ENCODE peak calls at places on chromosomes 5 and 9, in eight cellular contexts. H is A549, E is SK-N-SH, U is endothelial cell, Z is AG10803, I is AG09309, G is endodermal cell, R is progenitor cell of endocrine pancreas. X is an unnamed sample.

GRCh38 chr5:109740329-109740728 is 50.6 kb downstream of the MAN2A1 start:
- DNase-seq in H (no peak), E (no peak), U (no peak), Z (no peak), I (no peak), G (peak), R (no peak), X (no peak)

GRCh38 chr5:41363343-41363986 is 146.9 kb downstream of the PLCXD3 start:
- DNase-seq in H (no peak), E (no peak), U (no peak), Z (no peak), I (no peak), G (no peak), R (no peak), X (no peak)

GRCh38 chr5:98187945-98188344 is 585.5 kb upstream of the RGMB start:
- DNase-seq in H (no peak), E (no peak), U (no peak), Z (no peak), I (no peak), G (no peak), R (no peak), X (no peak)

GRCh38 chr9:37283730-37284235 is 138.7 kb upstream of the GRHPR start:
- DNase-seq in H (peak), E (no peak), U (no peak), Z (peak), I (no peak), G (no peak), R (no peak), X (no peak)

GRCh38 chr5:173027905-173028304 is 28.2 kb upstream of the CREBRF start:
- DNase-seq in H (no peak), E (no peak), U (no peak), Z (no peak), I (no peak), G (no peak), R (no peak), X (no peak)

GRCh38 chr9:124776613-124776951 is 351 bp upstream of the OLFML2A start:
- DNase-seq in H (no peak), E (no peak), U (no peak), Z (no peak), I (no peak), G (no peak), R (no peak), X (no peak)

GRCh38 chr5:151895660-151896040 is 29.0 kb downstream of the GLRA1 start:
- DNase-seq in H (no peak), E (no peak), U (no peak), Z (no peak), I (no peak), G (peak), R (no peak), X (no peak)

GRCh38 chr5:27810458-27810857 is 772.1 kb upstream of the CDH9 start:
- DNase-seq in H (no peak), E (no peak), U (no peak), Z (no peak), I (no peak), G (no peak), R (no peak), X (no peak)

GRCh38 chr9:110728058-110728457 is 59.5 kb downstream of the MUSK start:
- DNase-seq in H (no peak), E (no peak), U (no peak), Z (no peak), I (no peak), G (no peak), R (no peak), X (no peak)

GRCh38 chr5:88377705-88378656 is 109.3 kb upstream of the TMEM161B start:
- DNase-seq in H (no peak), E (no peak), U (no peak), Z (no peak), I (no peak), G (no peak), R (no peak), X (no peak)

GRCh38 chr5:157198277-157199058 is 17.8 kb downstream of the ITK start:
- DNase-seq in H (no peak), E (no peak), U (no peak), Z (no peak), I (no peak), G (no peak), R (no peak), X (no peak)

GRCh38 chr5:136420168-136420916 is 55.0 kb upstream of the TRPC7 start:
- DNase-seq in H (no peak), E (no peak), U (no peak), Z (no peak), I (no peak), G (peak), R (no peak), X (no peak)
- TF ChIP-seq CTCF in H (no peak), E (no peak), U (no peak), Z (no peak), I (no peak), G (no peak), R (no peak), X (no peak)

DNA sequence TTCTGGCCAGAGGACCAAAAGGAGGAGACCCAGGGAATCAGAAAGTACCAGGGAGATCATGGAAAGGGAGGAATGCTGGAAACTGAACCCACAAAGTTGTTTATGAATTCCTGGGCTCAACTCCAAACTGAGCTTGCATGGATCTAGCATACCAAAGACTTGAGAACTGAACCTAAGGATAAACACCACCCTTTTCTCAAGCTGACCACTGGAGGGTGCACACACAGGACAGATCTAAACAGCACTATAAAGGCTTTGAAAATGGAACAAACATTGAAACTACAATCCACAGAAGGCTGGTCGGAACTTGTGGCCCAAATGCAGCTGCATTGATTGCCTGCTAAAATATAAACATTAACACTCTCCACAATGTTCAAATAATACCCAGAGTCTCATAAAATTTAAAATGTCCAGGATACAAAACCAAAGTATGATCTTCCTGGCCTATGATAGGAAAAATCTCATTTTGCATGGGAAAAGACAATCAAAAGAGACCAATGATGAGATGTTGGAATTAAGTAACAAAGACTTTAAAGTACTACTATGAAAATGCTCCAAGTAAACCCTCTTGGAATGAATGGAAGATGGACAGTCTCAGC is 15.6 kb upstream of the IRF1 start:
- DNase-seq in H (peak), E (peak), U (no peak), Z (peak), I (peak), G (no peak), R (no peak), X (no peak)
- TF ChIP-seq CTCF in H (peak), E (peak), U (peak), Z (peak), I (peak), G (peak), R (peak), X (no peak)

GRCh38 chr5:165508861-165509260 is 2003.4 kb downstream of the MAT2B start:
- DNase-seq in H (no peak), E (no peak), U (no peak), Z (no peak), I (no peak), G (no peak), R (no peak), X (no peak)

GRCh38 chr5:165508286-165508685 is 2002.9 kb downstream of the MAT2B start:
- DNase-seq in H (no peak), E (no peak), U (no peak), Z (no peak), I (no peak), G (no peak), R (no peak), X (no peak)

GRCh38 chr5:165504716-165505115 is 1999.3 kb downstream of the MAT2B start:
- DNase-seq in H (no peak), E (no peak), U (no peak), Z (no peak), I (no peak), G (no peak), R (no peak), X (no peak)

GRCh38 chr5:165497707-165498106 is 1992.3 kb downstream of the MAT2B start:
- DNase-seq in H (peak), E (peak), U (peak), Z (no peak), I (no peak), G (peak), R (no peak), X (no peak)

DNA sequence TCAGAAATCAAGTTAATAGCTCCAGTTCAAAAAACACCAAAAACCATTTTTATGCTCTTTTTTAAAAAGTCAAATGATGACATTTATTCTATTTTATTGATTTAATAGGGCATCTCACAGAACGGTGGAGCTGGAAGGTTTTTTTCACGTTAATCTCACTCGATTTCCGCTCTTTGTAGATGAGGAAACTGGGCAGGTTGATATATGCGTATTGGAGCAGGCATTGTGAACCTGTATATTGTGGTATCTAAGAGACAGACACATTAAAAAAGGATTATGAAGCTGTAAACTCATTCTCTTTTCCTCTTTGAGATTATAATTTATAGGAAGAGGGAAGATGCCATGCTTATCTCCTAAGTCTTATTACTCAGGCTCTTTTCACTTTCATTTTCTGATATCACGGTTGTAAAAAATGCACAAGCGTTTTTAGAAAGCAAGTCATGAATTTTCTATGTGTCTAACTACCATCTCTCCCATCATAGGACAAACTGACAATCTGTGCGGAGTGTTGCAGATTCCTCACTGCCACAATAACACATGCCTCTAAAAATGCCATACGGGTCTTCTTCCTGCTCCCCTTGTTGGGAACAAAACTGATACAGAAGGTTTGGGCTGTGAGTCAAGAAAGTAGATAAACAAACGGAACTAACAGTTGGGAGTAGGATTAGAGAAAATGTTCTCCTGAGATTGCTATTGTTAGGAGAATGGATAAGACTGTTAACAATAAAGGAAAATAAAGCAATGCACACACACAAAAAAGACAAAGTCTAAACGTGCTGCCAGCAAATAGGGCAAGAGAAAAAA is 1997.7 kb downstream of the MAT2B start:
- DNase-seq in H (no peak), E (no peak), U (no peak), Z (no peak), I (no peak), G (no peak), R (no peak), X (no peak)
- TF ChIP-seq CTCF in H (no peak), E (no peak), U (no peak), Z (no peak), I (no peak), G (no peak), R (no peak), X (no peak)

GRCh38 chr5:96729156-96729555 is 67.0 kb downstream of the CAST start:
- DNase-seq in H (no peak), E (no peak), U (no peak), Z (no peak), I (no peak), G (no peak), R (no peak), X (no peak)
- TF ChIP-seq CTCF in H (peak), E (peak), U (no peak), Z (peak), I (peak), G (peak), R (peak), X (no peak)

GRCh38 chr9:121841771-121842611 is 190.6 kb downstream of the DAB2IP start:
- DNase-seq in H (no peak), E (no peak), U (no peak), Z (peak), I (no peak), G (peak), R (no peak), X (no peak)
- TF ChIP-seq CTCF in H (no peak), E (no peak), U (no peak), Z (no peak), I (no peak), G (no peak), R (no peak), X (no peak)

DNA sequence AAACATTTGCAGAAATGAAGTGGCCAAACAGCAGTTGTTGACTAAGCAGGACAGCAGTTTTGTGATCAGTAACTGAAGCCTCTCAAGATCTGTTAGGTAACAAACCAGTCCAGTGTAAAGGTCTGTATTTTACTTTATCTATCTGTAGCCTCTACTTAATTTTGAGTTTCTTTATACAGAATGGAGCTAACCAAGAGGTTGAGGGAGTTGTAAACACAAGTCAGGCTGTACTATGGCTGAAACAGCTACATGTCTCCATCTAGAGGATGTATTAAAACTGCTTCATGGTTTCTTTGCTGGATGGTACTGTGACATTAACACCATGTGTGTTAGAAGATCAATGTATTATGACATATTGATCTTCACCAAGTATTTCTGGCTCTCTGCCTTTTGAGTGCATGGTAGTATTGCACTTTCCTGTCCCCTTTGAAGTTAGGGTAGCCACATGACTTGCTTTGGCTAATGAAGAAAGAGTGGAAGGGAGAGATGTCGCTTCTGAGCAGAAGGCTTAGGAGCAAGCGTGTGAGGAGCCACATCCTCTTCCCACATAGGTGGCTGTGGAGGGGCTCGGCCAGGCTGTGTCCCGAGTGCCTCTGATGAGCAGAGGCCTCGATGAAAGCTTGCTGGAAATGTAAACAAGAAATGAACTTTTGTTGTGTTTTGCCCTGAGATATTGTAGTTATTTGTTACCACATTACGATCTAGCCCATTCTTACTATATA is 105.6 kb upstream of the PCA3 start:
- DNase-seq in H (peak), E (no peak), U (no peak), Z (peak), I (peak), G (peak), R (no peak), X (no peak)
- TF ChIP-seq CTCF in H (peak), E (peak), U (no peak), Z (peak), I (peak), G (peak), R (peak), X (peak)

GRCh38 chr9:100219347-100219746 is 120.3 kb downstream of the INVS start:
- DNase-seq in H (no peak), E (no peak), U (no peak), Z (peak), I (no peak), G (no peak), R (no peak), X (no peak)
- TF ChIP-seq CTCF in H (no peak), E (no peak), U (no peak), Z (no peak), I (no peak), G (no peak), R (no peak), X (no peak)

DNA sequence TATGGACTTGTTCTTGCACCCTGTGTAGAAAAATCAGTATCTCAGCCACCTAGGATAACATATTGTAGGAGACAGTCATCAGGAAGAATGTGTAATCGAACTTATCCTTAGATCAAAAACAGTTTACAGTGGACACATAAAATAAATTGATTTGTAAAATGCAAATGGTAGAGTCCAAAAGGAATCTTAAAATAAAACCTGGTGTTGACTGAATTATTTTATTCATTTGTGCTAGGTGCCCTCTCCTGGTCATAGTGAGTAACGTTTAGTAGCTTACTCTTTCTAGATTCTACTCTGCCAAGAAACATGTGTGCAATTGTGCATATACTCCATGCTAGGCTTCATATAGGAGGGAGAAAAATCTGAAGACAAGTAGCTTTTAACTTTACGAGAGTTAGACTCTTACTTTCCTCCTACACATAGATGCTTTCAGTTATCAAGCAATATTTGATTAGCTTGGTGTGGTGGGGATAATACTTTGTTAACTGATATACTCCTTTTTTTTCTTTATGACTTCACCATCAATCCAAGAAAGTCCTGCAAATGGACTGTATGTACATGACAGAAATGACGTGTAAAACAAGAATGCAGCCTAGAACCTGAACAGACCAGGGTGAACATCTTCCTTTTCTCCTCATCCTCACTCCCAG is 23.7 kb upstream of the LOX start:
- DNase-seq in H (peak), E (peak), U (no peak), Z (peak), I (no peak), G (no peak), R (no peak), X (no peak)
- TF ChIP-seq CTCF in H (peak), E (peak), U (peak), Z (peak), I (peak), G (peak), R (peak), X (no peak)